ENCODE peak calls at places on chromosomes 6 and 20, in seven cellular contexts. G is aorta, D is esophagus squamous epithelium, T is heart left ventricle, V is uterus, L is A673, S is tibial artery. N is an unnamed sample. For H3K4me1, the result is how much of the 10 kb centered on the place peaks cover.

GRCh38 chr20:49979030-49979832 is 3.5 kb upstream of the SNAI1 start:
- DNase-seq in G (peak), D (no peak), T (peak), V (peak), L (peak), S (peak), N (peak)

GRCh38 chr6:73134588-73134987 is 90.7 kb downstream of the KHDC1L start:
- DNase-seq in G (no peak), D (no peak), T (peak), V (no peak), L (peak), S (no peak), N (peak)

GRCh38 chr6:139442188-139442625 is 67.8 kb upstream of the CITED2 start:
- DNase-seq in G (no peak), D (no peak), T (no peak), V (no peak), L (no peak), S (no peak), N (no peak)

GRCh38 chr20:6657111-6657510 is 110.4 kb upstream of the BMP2 start:
- DNase-seq in G (no peak), D (no peak), T (no peak), V (no peak), L (no peak), S (no peak), N (no peak)

GRCh38 chr6:3442444-3443220 is 14.2 kb downstream of the SLC22A23 start:
- DNase-seq in G (no peak), D (no peak), T (no peak), V (no peak), L (no peak), S (no peak), N (peak)

GRCh38 chr20:47351643-47352331 is 4.7 kb downstream of the ZMYND8 start:
- DNase-seq in G (no peak), D (no peak), T (no peak), V (no peak), L (no peak), S (no peak), N (no peak)

GRCh38 chr6:39834278-39834677 is 42.1 kb downstream of the DAAM2 start:
- DNase-seq in G (no peak), D (no peak), T (no peak), V (no peak), L (no peak), S (no peak), N (no peak)

GRCh38 chr6:160101262-160102205 is 20.1 kb upstream of the SLC22A1 start:
- DNase-seq in G (no peak), D (no peak), T (no peak), V (no peak), L (no peak), S (peak), N (peak)

DNA sequence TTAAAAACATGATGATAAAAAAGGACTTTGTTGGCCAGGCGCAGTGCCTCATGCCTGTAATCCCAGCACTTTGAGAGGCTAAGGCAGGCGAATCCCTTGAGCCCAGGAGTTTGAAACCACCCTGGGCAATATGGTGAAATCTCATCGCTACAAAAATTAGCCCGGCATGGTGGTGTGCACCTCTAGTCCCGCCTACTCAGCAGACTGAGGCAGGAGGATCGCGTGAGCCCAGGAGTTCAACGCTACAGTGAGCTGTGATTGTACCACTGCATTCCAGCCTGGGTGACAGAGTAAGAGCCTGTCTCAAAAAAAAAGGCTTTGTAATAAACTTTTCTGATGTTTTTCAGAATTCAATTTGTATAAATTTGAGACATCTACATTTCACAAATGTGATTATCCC is 60.1 kb downstream of the GFOD1 start:
- DNase-seq in G (no peak), D (no peak), T (no peak), V (no peak), L (no peak), S (no peak), N (no peak)
- H3K4me1 ChIP-seq in G (under half), D (under half), T (under half), V (under half), L (under half), S (under half), N (half or more)

DNA sequence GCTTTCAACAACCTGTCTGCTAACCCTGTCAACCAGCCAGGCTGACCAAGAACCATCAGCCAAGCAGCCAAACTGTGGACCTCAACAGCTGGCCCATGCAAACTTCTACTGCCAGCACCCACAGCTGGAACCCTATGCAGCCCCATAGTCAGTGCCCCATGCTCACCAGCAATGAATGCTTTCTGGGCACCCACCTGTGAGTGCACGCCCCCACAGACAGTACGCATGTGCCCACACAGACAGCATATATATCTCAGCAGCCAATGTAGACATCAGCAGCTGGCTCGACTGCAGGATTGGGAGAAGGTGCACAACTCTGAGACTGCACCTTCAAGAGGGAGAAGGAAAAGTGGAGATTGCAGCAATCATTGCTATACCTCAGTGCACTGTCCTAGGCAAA is 1534.6 kb downstream of the GRIK2 start:
- DNase-seq in G (no peak), D (no peak), T (peak), V (no peak), L (no peak), S (no peak), N (no peak)
- H3K4me3 ChIP-seq in G (no peak), D (no peak), T (no peak), V (no peak), L (no peak), S (no peak), N (no peak)

GRCh38 chr6:42047220-42047590 is 3.1 kb upstream of the TAF8 start:
- DNase-seq in G (no peak), D (no peak), T (no peak), V (no peak), L (no peak), S (no peak), N (no peak)
- H3K4me1 ChIP-seq in G (under half), D (half or more), T (under half), V (under half), L (under half), S (under half), N (under half)

GRCh38 chr6:44737829-44738528 is 350.5 kb downstream of the CDC5L start:
- DNase-seq in G (no peak), D (no peak), T (no peak), V (no peak), L (no peak), S (no peak), N (no peak)

GRCh38 chr6:44733868-44734267 is 346.4 kb downstream of the CDC5L start:
- DNase-seq in G (peak), D (no peak), T (no peak), V (peak), L (no peak), S (no peak), N (peak)

GRCh38 chr6:44737349-44737748 is 349.8 kb downstream of the CDC5L start:
- DNase-seq in G (no peak), D (no peak), T (no peak), V (no peak), L (no peak), S (no peak), N (no peak)

GRCh38 chr6:44734886-44735630 is 347.6 kb downstream of the CDC5L start:
- DNase-seq in G (no peak), D (no peak), T (no peak), V (no peak), L (no peak), S (no peak), N (no peak)

GRCh38 chr6:44735631-44735963 is 348.1 kb downstream of the CDC5L start:
- DNase-seq in G (no peak), D (no peak), T (no peak), V (no peak), L (no peak), S (no peak), N (no peak)
- H3K4me3 ChIP-seq in G (no peak), D (no peak), T (no peak), V (no peak), L (no peak), S (no peak), N (no peak)

N was measured in cardiac muscle cell.